ENCODE peak calls at places on chromosomes 5 and 9, in seven cellular contexts. One of them, this sample, is unnamed.
A peak's percentile ranks its signal among the peaks of the same experiment; 100 is the strongest.

GRCh38 chr9:124693403-124693802 is 77.7 kb downstream of the NR6A1 start:
- DNase-seq in heart left ventricle: no peak
- DNase-seq in naive thymus-derived CD4-positive, alpha-beta T cell: no peak
- DNase-seq in IMR-90: no peak
- DNase-seq in mesendoderm: no peak
- DNase-seq in AG04450: no peak
- DNase-seq in substantia nigra: no peak
- DNase-seq in this sample: no peak

GRCh38 chr5:178496219-178496618 is 94.0 kb downstream of the COL23A1 start:
- DNase-seq in heart left ventricle: no peak
- DNase-seq in naive thymus-derived CD4-positive, alpha-beta T cell: no peak
- DNase-seq in IMR-90: no peak
- DNase-seq in mesendoderm: no peak
- DNase-seq in AG04450: no peak
- DNase-seq in substantia nigra: no peak
- DNase-seq in this sample: no peak

GRCh38 chr9:91902465-91903125 is 47.4 kb downstream of the ROR2 start:
- DNase-seq in heart left ventricle: no peak
- DNase-seq in naive thymus-derived CD4-positive, alpha-beta T cell: no peak
- DNase-seq in IMR-90: peak; percentile 53
- DNase-seq in mesendoderm: no peak
- DNase-seq in AG04450: no peak
- DNase-seq in substantia nigra: no peak
- DNase-seq in this sample: no peak

GRCh38 chr9:137174722-137175293 is 3.0 kb upstream of the TMEM210 start:
- DNase-seq in heart left ventricle: no peak
- DNase-seq in naive thymus-derived CD4-positive, alpha-beta T cell: no peak
- DNase-seq in IMR-90: no peak
- DNase-seq in mesendoderm: peak; percentile 51
- DNase-seq in AG04450: no peak
- DNase-seq in substantia nigra: no peak
- DNase-seq in this sample: no peak

GRCh38 chr5:31036407-31036806 is 157.1 kb upstream of the CDH6 start:
- DNase-seq in heart left ventricle: no peak
- DNase-seq in naive thymus-derived CD4-positive, alpha-beta T cell: no peak
- DNase-seq in IMR-90: peak; percentile 84
- DNase-seq in mesendoderm: no peak
- DNase-seq in AG04450: peak; percentile 8
- DNase-seq in substantia nigra: no peak
- DNase-seq in this sample: no peak

GRCh38 chr5:122192883-122193496 is 63.6 kb downstream of the ZNF474 start:
- DNase-seq in heart left ventricle: no peak
- DNase-seq in naive thymus-derived CD4-positive, alpha-beta T cell: peak; percentile 2
- DNase-seq in IMR-90: peak; percentile 79
- DNase-seq in mesendoderm: peak; percentile 75
- DNase-seq in AG04450: peak; percentile 41
- DNase-seq in substantia nigra: no peak
- DNase-seq in this sample: no peak

GRCh38 chr5:163567811-163568210 is 62.4 kb downstream of the MAT2B start:
- DNase-seq in heart left ventricle: no peak
- DNase-seq in naive thymus-derived CD4-positive, alpha-beta T cell: no peak
- DNase-seq in IMR-90: no peak
- DNase-seq in mesendoderm: no peak
- DNase-seq in AG04450: no peak
- DNase-seq in substantia nigra: no peak
- DNase-seq in this sample: no peak

GRCh38 chr5:98309785-98310566 is 463.5 kb upstream of the RGMB start:
- DNase-seq in heart left ventricle: peak; percentile 23
- DNase-seq in naive thymus-derived CD4-positive, alpha-beta T cell: no peak
- DNase-seq in IMR-90: peak; percentile 99
- DNase-seq in mesendoderm: peak; percentile 90
- DNase-seq in AG04450: peak; percentile 83
- DNase-seq in substantia nigra: no peak
- DNase-seq in this sample: no peak

GRCh38 chr9:129383415-129384088 is 205.5 kb upstream of the IER5L start:
- DNase-seq in heart left ventricle: peak; percentile 86
- DNase-seq in naive thymus-derived CD4-positive, alpha-beta T cell: peak; percentile 86
- DNase-seq in IMR-90: peak; percentile 56
- DNase-seq in mesendoderm: peak; percentile 68
- DNase-seq in AG04450: no peak
- DNase-seq in substantia nigra: peak; percentile 38
- DNase-seq in this sample: peak; percentile 75

GRCh38 chr9:30507166-30507565 is 1877.3 kb upstream of the ACO1 start:
- DNase-seq in heart left ventricle: no peak
- DNase-seq in naive thymus-derived CD4-positive, alpha-beta T cell: no peak
- DNase-seq in IMR-90: no peak
- DNase-seq in mesendoderm: no peak
- DNase-seq in AG04450: no peak
- DNase-seq in substantia nigra: no peak
- DNase-seq in this sample: no peak

GRCh38 chr5:14090755-14091154 is 52.4 kb upstream of the TRIO start:
- DNase-seq in heart left ventricle: no peak
- DNase-seq in naive thymus-derived CD4-positive, alpha-beta T cell: no peak
- DNase-seq in IMR-90: no peak
- DNase-seq in mesendoderm: no peak
- DNase-seq in AG04450: no peak
- DNase-seq in substantia nigra: no peak
- DNase-seq in this sample: no peak

GRCh38 chr5:154795235-154795596 is 40.0 kb downstream of the LARP1 start:
- DNase-seq in heart left ventricle: no peak
- DNase-seq in naive thymus-derived CD4-positive, alpha-beta T cell: no peak
- DNase-seq in IMR-90: peak; percentile 17
- DNase-seq in mesendoderm: no peak
- DNase-seq in AG04450: no peak
- DNase-seq in substantia nigra: no peak
- DNase-seq in this sample: no peak

GRCh38 chr9:27429436-27429835 is 94.7 kb upstream of the IFNK start:
- DNase-seq in heart left ventricle: no peak
- DNase-seq in naive thymus-derived CD4-positive, alpha-beta T cell: no peak
- DNase-seq in IMR-90: no peak
- DNase-seq in mesendoderm: no peak
- DNase-seq in AG04450: no peak
- DNase-seq in substantia nigra: no peak
- DNase-seq in this sample: no peak
- H3K27ac ChIP-seq in heart left ventricle: no peak overlapping the region
- H3K27ac ChIP-seq in naive thymus-derived CD4-positive, alpha-beta T cell: no peak overlapping the region
- H3K27ac ChIP-seq in IMR-90: no peak overlapping the region
- H3K27ac ChIP-seq in mesendoderm: no peak overlapping the region
- H3K27ac ChIP-seq in AG04450: no peak overlapping the region
- H3K27ac ChIP-seq in substantia nigra: peak overlapping the region; percentile 85
- H3K27ac ChIP-seq in this sample: no peak overlapping the region

GRCh38 chr9:86096382-86096781 is 3.0 kb downstream of the GOLM1 start:
- DNase-seq in heart left ventricle: no peak
- DNase-seq in naive thymus-derived CD4-positive, alpha-beta T cell: no peak
- DNase-seq in IMR-90: peak; percentile 66
- DNase-seq in mesendoderm: no peak
- DNase-seq in AG04450: no peak
- DNase-seq in substantia nigra: no peak
- DNase-seq in this sample: no peak

GRCh38 chr9:86099695-86100364 is 472 bp upstream of the GOLM1 start:
- DNase-seq in heart left ventricle: peak; percentile 45
- DNase-seq in naive thymus-derived CD4-positive, alpha-beta T cell: no peak
- DNase-seq in IMR-90: peak; percentile 57
- DNase-seq in mesendoderm: peak; percentile 67
- DNase-seq in AG04450: no peak
- DNase-seq in substantia nigra: no peak
- DNase-seq in this sample: peak; percentile 38

GRCh38 chr9:86102626-86103025 is 3.3 kb upstream of the GOLM1 start:
- DNase-seq in heart left ventricle: no peak
- DNase-seq in naive thymus-derived CD4-positive, alpha-beta T cell: no peak
- DNase-seq in IMR-90: no peak
- DNase-seq in mesendoderm: no peak
- DNase-seq in AG04450: no peak
- DNase-seq in substantia nigra: no peak
- DNase-seq in this sample: no peak

GRCh38 chr9:86097510-86098224 is 1.7 kb downstream of the GOLM1 start:
- DNase-seq in heart left ventricle: no peak
- DNase-seq in naive thymus-derived CD4-positive, alpha-beta T cell: no peak
- DNase-seq in IMR-90: no peak
- DNase-seq in mesendoderm: peak; percentile 13
- DNase-seq in AG04450: no peak
- DNase-seq in substantia nigra: no peak
- DNase-seq in this sample: no peak

DNA sequence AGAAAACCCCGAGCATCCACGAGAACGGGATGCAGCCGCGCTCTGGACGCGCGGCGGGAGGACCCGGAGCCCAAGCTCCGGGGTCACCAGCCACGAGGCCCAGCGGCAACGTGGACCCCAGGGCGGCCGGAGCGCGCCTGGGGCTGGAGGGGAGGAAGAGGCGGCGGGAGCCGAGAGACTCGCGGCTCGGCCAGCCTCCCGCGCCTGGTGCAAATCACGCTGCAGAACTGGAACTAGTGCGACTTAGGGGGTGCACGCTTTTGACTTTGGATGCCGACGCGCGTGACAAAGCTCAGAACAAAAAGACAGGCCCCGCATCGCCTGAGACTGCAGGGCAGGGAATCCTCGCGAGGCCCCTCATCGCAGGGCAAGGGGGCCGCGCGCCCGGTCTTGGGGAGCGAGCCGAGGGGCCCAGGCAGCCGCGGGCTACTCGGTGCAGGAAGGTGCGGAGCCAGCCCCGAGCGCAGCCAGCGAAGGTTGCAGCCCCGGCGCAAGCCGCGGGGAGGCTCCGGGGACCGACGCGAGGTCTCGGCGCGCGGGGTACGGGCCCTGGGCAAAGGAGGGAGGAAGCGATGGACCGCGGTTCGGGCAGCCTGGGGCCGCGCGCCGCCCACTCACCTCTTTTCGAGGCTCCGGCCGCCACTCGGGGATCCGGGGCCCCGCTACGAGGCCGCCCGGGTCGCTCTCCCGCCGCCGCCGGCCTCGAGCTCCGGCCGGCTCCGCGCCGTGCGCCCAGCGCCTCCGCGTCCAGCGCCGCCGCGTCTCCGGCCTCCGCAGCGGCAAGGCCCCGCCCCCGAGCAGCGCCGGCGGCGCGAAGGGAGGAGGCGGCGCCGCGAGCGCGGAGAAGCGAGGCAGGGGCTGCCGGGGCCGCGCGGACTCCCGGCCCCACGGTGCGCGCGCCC is at the start of gene GOLM1:
- DNase-seq in heart left ventricle: peak; percentile 35
- DNase-seq in naive thymus-derived CD4-positive, alpha-beta T cell: no peak
- DNase-seq in IMR-90: peak; percentile 60
- DNase-seq in mesendoderm: peak; percentile 61
- DNase-seq in AG04450: no peak
- DNase-seq in substantia nigra: no peak
- DNase-seq in this sample: peak; percentile 30
- H3K27ac ChIP-seq in heart left ventricle: peak within 1 kb of the TSS; percentile 64
- H3K27ac ChIP-seq in naive thymus-derived CD4-positive, alpha-beta T cell: no peak within 1 kb of the TSS
- H3K27ac ChIP-seq in IMR-90: peak within 1 kb of the TSS; percentile 30
- H3K27ac ChIP-seq in mesendoderm: no peak within 1 kb of the TSS
- H3K27ac ChIP-seq in AG04450: peak within 1 kb of the TSS; percentile 31
- H3K27ac ChIP-seq in substantia nigra: peak within 1 kb of the TSS; percentile 53
- H3K27ac ChIP-seq in this sample: peak within 1 kb of the TSS; percentile 68

GRCh38 chr5:141858084-141858765 is 20.0 kb downstream of the PCDH1 start:
- DNase-seq in heart left ventricle: no peak
- DNase-seq in naive thymus-derived CD4-positive, alpha-beta T cell: no peak
- DNase-seq in IMR-90: no peak
- DNase-seq in mesendoderm: peak; percentile 86
- DNase-seq in AG04450: no peak
- DNase-seq in substantia nigra: no peak
- DNase-seq in this sample: no peak
- H3K27ac ChIP-seq in heart left ventricle: peak overlapping the region; percentile 17
- H3K27ac ChIP-seq in naive thymus-derived CD4-positive, alpha-beta T cell: no peak overlapping the region
- H3K27ac ChIP-seq in IMR-90: no peak overlapping the region
- H3K27ac ChIP-seq in mesendoderm: peak overlapping the region; percentile 25
- H3K27ac ChIP-seq in AG04450: no peak overlapping the region
- H3K27ac ChIP-seq in substantia nigra: no peak overlapping the region
- H3K27ac ChIP-seq in this sample: peak overlapping the region; percentile 13

GRCh38 chr9:630817-631216 is 210.7 kb upstream of the DMRT1 start:
- DNase-seq in heart left ventricle: no peak
- DNase-seq in naive thymus-derived CD4-positive, alpha-beta T cell: no peak
- DNase-seq in IMR-90: peak; percentile 17
- DNase-seq in mesendoderm: no peak
- DNase-seq in AG04450: no peak
- DNase-seq in substantia nigra: no peak
- DNase-seq in this sample: no peak
- H3K27ac ChIP-seq in heart left ventricle: no peak overlapping the region
- H3K27ac ChIP-seq in naive thymus-derived CD4-positive, alpha-beta T cell: no peak overlapping the region
- H3K27ac ChIP-seq in IMR-90: no peak overlapping the region
- H3K27ac ChIP-seq in mesendoderm: no peak overlapping the region
- H3K27ac ChIP-seq in AG04450: no peak overlapping the region
- H3K27ac ChIP-seq in substantia nigra: no peak overlapping the region
- H3K27ac ChIP-seq in this sample: no peak overlapping the region

GRCh38 chr9:101449071-101449721 is 13.6 kb upstream of the ALDOB start:
- DNase-seq in heart left ventricle: peak; percentile 81
- DNase-seq in naive thymus-derived CD4-positive, alpha-beta T cell: peak; percentile 22
- DNase-seq in IMR-90: peak; percentile 54
- DNase-seq in mesendoderm: peak; percentile 89
- DNase-seq in AG04450: no peak
- DNase-seq in substantia nigra: peak; percentile 20
- DNase-seq in this sample: peak; percentile 73
- H3K27ac ChIP-seq in heart left ventricle: peak overlapping the region; percentile 44
- H3K27ac ChIP-seq in naive thymus-derived CD4-positive, alpha-beta T cell: no peak overlapping the region
- H3K27ac ChIP-seq in IMR-90: no peak overlapping the region
- H3K27ac ChIP-seq in mesendoderm: no peak overlapping the region
- H3K27ac ChIP-seq in AG04450: no peak overlapping the region
- H3K27ac ChIP-seq in substantia nigra: peak overlapping the region; percentile 33
- H3K27ac ChIP-seq in this sample: peak overlapping the region; percentile 54

GRCh38 chr9:96612105-96612965 is 7.3 kb downstream of the CDC14B start:
- DNase-seq in heart left ventricle: peak; percentile 76
- DNase-seq in naive thymus-derived CD4-positive, alpha-beta T cell: no peak
- DNase-seq in IMR-90: peak; percentile 96
- DNase-seq in mesendoderm: peak; percentile 18
- DNase-seq in AG04450: peak; percentile 71
- DNase-seq in substantia nigra: peak; percentile 70
- DNase-seq in this sample: peak; percentile 33
- H3K27ac ChIP-seq in heart left ventricle: peak overlapping the region; percentile 73
- H3K27ac ChIP-seq in naive thymus-derived CD4-positive, alpha-beta T cell: no peak overlapping the region
- H3K27ac ChIP-seq in IMR-90: peak overlapping the region; percentile 4
- H3K27ac ChIP-seq in mesendoderm: no peak overlapping the region
- H3K27ac ChIP-seq in AG04450: peak overlapping the region; percentile 59
- H3K27ac ChIP-seq in substantia nigra: peak overlapping the region; percentile 91
- H3K27ac ChIP-seq in this sample: no peak overlapping the region